ENCODE peak calls at places on chromosomes 4 and X, in eight cellular contexts. Q is AG09309, I is cardiac fibroblast, A is kidney epithelial cell, V is transverse colon, Z is AG10803, S is GM12865, C is HFFc6. O is an unnamed sample.

GRCh38 chr4:2794707-2795557 is 2.0 kb downstream of the SH3BP2 start:
- DNase-seq in I (peak; percentile 90), Z (peak; percentile 85), A (no peak), Q (peak; percentile 37), S (no peak), C (peak; percentile 75), V (peak; percentile 55), O (peak; percentile 79)

GRCh38 chr4:153785830-153786721 is 2.8 kb downstream of the SFRP2 start:
- DNase-seq in S (peak; percentile 23), Z (peak; percentile 63), Q (no peak), A (no peak), C (peak; percentile 12), I (peak; percentile 52), V (no peak), O (peak; percentile 68)

GRCh38 chr4:2908686-2909085 is 54.5 kb downstream of the NOP14 start:
- DNase-seq in A (no peak), V (no peak), S (no peak), C (no peak), Q (no peak), I (no peak), Z (no peak), O (no peak)

GRCh38 chr4:9867746-9868425 is 86.5 kb downstream of the DRD5 start:
- DNase-seq in Q (no peak), V (no peak), Z (no peak), C (no peak), S (no peak), I (no peak), A (no peak), O (no peak)

GRCh38 chr4:124199755-124200154 is 512.8 kb downstream of the ANKRD50 start:
- DNase-seq in Q (no peak), I (peak; percentile 66), C (peak; percentile 69), Z (no peak), S (no peak), A (no peak), V (no peak), O (peak; percentile 61)

GRCh38 chrX:84118315-84118714 is 69.7 kb downstream of the RPS6KA6 start:
- DNase-seq in I (no peak), C (no peak), Q (no peak), V (no peak), A (no peak), Z (no peak), S (no peak), O (no peak)

GRCh38 chrX:153669174-153669890 is 4.3 kb downstream of the PNCK start:
- DNase-seq in I (peak; percentile 23), V (no peak), C (no peak), A (no peak), S (peak; percentile 30), Z (no peak), Q (no peak), O (peak; percentile 14)

GRCh38 chrX:41090568-41091238 is 5.5 kb downstream of the USP9X start:
- DNase-seq in S (no peak), I (no peak), Q (no peak), Z (no peak), V (no peak), A (no peak), C (no peak), O (peak; percentile 47)

GRCh38 chr4:3445111-3445820 is 3.5 kb downstream of the HGFAC start:
- DNase-seq in S (no peak), A (no peak), C (no peak), I (no peak), Q (no peak), V (no peak), Z (no peak), O (no peak)

GRCh38 chrX:41526268-41526667 is 79.1 kb downstream of the NYX start:
- DNase-seq in V (no peak), C (no peak), Z (no peak), I (no peak), S (no peak), Q (no peak), A (no peak), O (no peak)

GRCh38 chr4:14856927-14857220 is 145.4 kb upstream of the CPEB2 start:
- DNase-seq in I (peak; percentile 5), Z (no peak), S (no peak), Q (no peak), C (no peak), V (no peak), A (no peak), O (no peak)

GRCh38 chr4:42655921-42656735 is 777 bp downstream of the ATP8A1 start:
- DNase-seq in A (no peak), S (peak; percentile 86), V (peak; percentile 65), I (no peak), Q (no peak), Z (no peak), C (no peak), O (peak; percentile 7)
- TF ChIP-seq CTCF in A (no peak), S (no peak), V (no peak), I (no peak), Q (no peak), Z (no peak), C (no peak), O (no peak)

DNA sequence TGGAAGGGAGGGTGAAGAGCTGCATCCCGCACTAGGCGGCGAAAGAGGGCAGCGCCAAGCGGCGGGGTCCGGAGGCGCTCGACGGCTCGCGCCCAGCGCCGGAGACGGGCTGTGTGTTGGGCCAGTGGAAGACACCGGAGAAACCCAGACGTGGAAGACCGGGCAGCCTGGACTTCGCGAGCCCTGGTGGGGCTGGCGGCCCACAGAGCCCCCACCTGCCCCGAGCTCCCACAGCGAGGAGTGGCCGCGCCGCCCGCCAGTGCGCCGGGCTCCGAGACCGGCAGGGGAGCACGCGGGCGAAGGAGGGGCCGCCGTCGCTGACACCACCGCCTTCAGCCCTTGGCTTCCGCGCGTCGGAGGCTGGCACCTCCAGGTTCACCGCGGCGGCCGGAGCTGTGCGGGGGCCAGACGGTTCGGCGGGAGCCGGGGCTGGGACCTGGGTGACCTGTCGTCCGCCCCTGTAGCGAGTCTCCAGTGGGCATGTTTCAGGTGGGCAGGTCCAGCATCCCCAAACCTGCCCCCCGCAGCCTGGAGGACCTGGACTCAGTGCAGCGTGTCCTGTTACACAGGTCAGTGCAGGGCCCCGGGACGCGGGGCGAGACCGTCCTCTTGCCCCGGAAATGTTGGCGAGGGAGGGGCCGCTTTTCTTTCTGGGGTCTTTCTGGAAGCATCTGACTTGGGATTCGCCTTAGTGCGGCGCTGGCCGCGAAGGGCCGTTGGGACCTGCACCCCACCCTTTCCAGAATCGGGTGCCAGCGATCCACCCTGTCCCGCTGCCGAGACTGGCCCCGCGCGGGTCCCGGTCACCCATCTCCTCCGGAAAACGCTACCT is 9.6 kb upstream of the INTU start:
- DNase-seq in Z (peak; percentile 6), I (peak; percentile 20), A (no peak), S (no peak), C (no peak), Q (no peak), V (peak; percentile 13), O (peak; percentile 47)
- TF ChIP-seq CTCF in Z (peak; percentile 23), I (peak; percentile 29), A (peak; percentile 38), S (no peak), C (peak; percentile 1), Q (no peak), V (peak; percentile 13), O (peak; percentile 39)

GRCh38 chrX:56788717-56789122 is 59.7 kb downstream of the NBDY start:
- DNase-seq in Q (no peak), I (peak; percentile 57), C (peak; percentile 5), V (peak; percentile 56), Z (no peak), A (no peak), S (no peak), O (peak; percentile 40)
- TF ChIP-seq CTCF in Q (peak; percentile 49), I (no peak), C (peak; percentile 46), V (peak; percentile 25), Z (no peak), A (peak; percentile 17), S (no peak), O (peak; percentile 38)

GRCh38 chrX:134139090-134139489 is 97.9 kb upstream of the CCDC160 start:
- DNase-seq in S (no peak), Z (no peak), V (no peak), Q (no peak), C (no peak), A (no peak), I (no peak), O (no peak)

GRCh38 chrX:134148293-134148692 is 88.7 kb upstream of the CCDC160 start:
- DNase-seq in I (peak; percentile 1), Q (no peak), Z (no peak), C (no peak), A (no peak), S (no peak), V (no peak), O (peak; percentile 2)

GRCh38 chrX:134146493-134146892 is 90.5 kb upstream of the CCDC160 start:
- DNase-seq in I (no peak), Q (no peak), Z (no peak), V (no peak), A (no peak), S (no peak), C (no peak), O (no peak)

GRCh38 chrX:134144231-134144630 is 92.8 kb upstream of the CCDC160 start:
- DNase-seq in Q (no peak), Z (no peak), I (peak; percentile 8), A (no peak), C (no peak), S (peak; percentile 7), V (no peak), O (peak; percentile 20)
- TF ChIP-seq CTCF in Q (peak; percentile 32), Z (peak; percentile 28), I (peak; percentile 8), A (peak; percentile 28), C (peak; percentile 52), S (peak; percentile 27), V (no peak), O (peak; percentile 44)

DNA sequence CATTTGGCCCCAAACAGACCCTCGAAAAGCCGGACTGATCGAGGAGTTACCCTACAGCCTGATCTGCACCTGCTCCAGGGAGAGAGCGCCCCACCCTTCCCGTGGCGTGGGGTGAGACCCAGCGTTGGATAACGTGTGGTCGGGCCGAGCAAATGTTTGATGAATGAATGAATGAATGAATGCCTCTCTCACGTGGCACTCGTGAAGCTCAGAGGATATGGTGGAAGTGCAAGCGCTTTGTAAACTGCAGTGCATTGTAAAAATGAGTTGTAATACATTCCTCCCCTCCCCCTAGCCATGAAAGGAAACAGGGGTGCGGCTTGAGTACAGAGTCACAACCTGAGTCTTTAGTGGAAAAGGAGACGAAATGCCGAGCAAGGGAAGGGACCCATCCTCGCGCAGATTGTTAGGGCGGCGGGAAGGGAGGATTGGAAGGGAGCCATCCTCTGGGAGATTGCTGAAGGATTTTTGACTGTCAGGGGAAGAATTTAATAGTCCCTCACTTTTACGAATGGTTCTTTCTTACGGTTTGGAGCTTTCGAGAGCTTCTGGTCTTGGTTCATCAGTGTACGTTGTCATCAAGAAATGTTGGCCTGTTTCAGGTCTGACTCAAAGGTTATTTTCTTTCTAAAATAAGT is 772 bp upstream of the FBXW7 start:
- DNase-seq in A (no peak), S (peak; percentile 76), I (peak; percentile 47), V (peak; percentile 69), Z (peak; percentile 25), C (peak; percentile 48), Q (peak; percentile 4), O (peak; percentile 65)
- TF ChIP-seq CTCF in A (no peak), S (no peak), I (no peak), V (no peak), Z (no peak), C (no peak), Q (no peak), O (no peak)

GRCh38 chr4:144355809-144356757 is 215.6 kb upstream of the GYPA start:
- DNase-seq in V (peak; percentile 11), A (peak; percentile 97), Q (peak; percentile 61), I (peak; percentile 87), S (peak; percentile 85), C (peak; percentile 85), Z (peak; percentile 78), O (peak; percentile 99)
- TF ChIP-seq CTCF in V (no peak), A (no peak), Q (peak; percentile 14), I (peak; percentile 51), S (peak; percentile 24), C (peak; percentile 67), Z (no peak), O (peak; percentile 27)

GRCh38 chrX:36684053-36684452 is 324.1 kb upstream of the FAM47C start:
- DNase-seq in Q (no peak), Z (no peak), A (no peak), V (no peak), S (no peak), I (no peak), C (no peak), O (no peak)
- TF ChIP-seq CTCF in Q (no peak), Z (no peak), A (no peak), V (no peak), S (no peak), I (no peak), C (no peak), O (no peak)

O was measured in choroid plexus epithelial cell.